ENCODE peak calls at places on chromosomes 3 and 15, in seven cellular contexts. T is WTC11, H is choroid plexus epithelial cell, O is retinal pigment epithelial cell, J is tibial nerve, W is lower lobe of right lung, Z is BE2C. I is an unnamed sample.

GRCh38 chr15:84894743-84895425 is 10.4 kb downstream of the SLC28A1 start:
- DNase-seq in T (no peak), H (no peak), O (no peak), J (no peak), W (no peak), Z (no peak), I (no peak)

GRCh38 chr3:66450389-66451022 is 50.3 kb downstream of the LRIG1 start:
- DNase-seq in T (no peak), H (peak; percentile 76), O (no peak), J (peak; percentile 76), W (no peak), Z (no peak), I (no peak)

GRCh38 chr15:50256188-50257041 is 9.1 kb downstream of the HDC start:
- DNase-seq in T (no peak), H (peak; percentile 78), O (no peak), J (no peak), W (no peak), Z (no peak), I (no peak)

GRCh38 chr3:150183619-150184425 is 213.1 kb upstream of the PFN2 start:
- DNase-seq in T (peak; percentile 72), H (peak; percentile 88), O (no peak), J (peak; percentile 50), W (peak; percentile 62), Z (peak; percentile 75), I (no peak)

GRCh38 chr3:72601983-72602382 is 246.3 kb downstream of the SHQ1 start:
- DNase-seq in T (no peak), H (no peak), O (no peak), J (no peak), W (no peak), Z (no peak), I (no peak)

GRCh38 chr15:92162657-92163056 is 231.0 kb upstream of the ST8SIA2 start:
- DNase-seq in T (no peak), H (no peak), O (no peak), J (no peak), W (no peak), Z (no peak), I (no peak)

GRCh38 chr15:68781766-68782588 is 38.7 kb downstream of the ANP32A start:
- DNase-seq in T (no peak), H (no peak), O (no peak), J (peak; percentile 57), W (peak; percentile 74), Z (no peak), I (peak; percentile 34)

GRCh38 chr3:151154566-151154965 is 48.5 kb downstream of the GPR171 start:
- DNase-seq in T (no peak), H (no peak), O (no peak), J (no peak), W (no peak), Z (no peak), I (no peak)

GRCh38 chr3:11154036-11154952 is at the start of gene HRH1:
- DNase-seq in T (peak; percentile 29), H (no peak), O (no peak), J (no peak), W (no peak), Z (no peak), I (no peak)

GRCh38 chr15:43513550-43513949 is 3.9 kb upstream of the MAP1A start:
- DNase-seq in T (no peak), H (no peak), O (no peak), J (no peak), W (no peak), Z (no peak), I (no peak)

GRCh38 chr3:112308151-112308911 is 14.3 kb upstream of the SLC9C1 start:
- DNase-seq in T (no peak), H (peak; percentile 94), O (peak; percentile 8), J (no peak), W (no peak), Z (peak; percentile 73), I (no peak)

GRCh38 chr15:45091581-45091980 is 22.4 kb downstream of the DUOX2 start:
- DNase-seq in T (no peak), H (no peak), O (no peak), J (no peak), W (no peak), Z (no peak), I (no peak)

GRCh38 chr15:57861805-57862586 is 155.5 kb downstream of the POLR2M start:
- DNase-seq in T (no peak), H (peak; percentile 82), O (peak; percentile 20), J (no peak), W (no peak), Z (no peak), I (no peak)

GRCh38 chr15:31523655-31524049 is 197.0 kb downstream of the KLF13 start:
- DNase-seq in T (no peak), H (no peak), O (no peak), J (no peak), W (no peak), Z (no peak), I (no peak)

GRCh38 chr3:152308475-152308844 is 39.7 kb downstream of the MBNL1 start:
- DNase-seq in T (no peak), H (no peak), O (no peak), J (no peak), W (no peak), Z (no peak), I (no peak)

GRCh38 chr15:59963925-59964324 is 40.2 kb upstream of the FOXB1 start:
- DNase-seq in T (no peak), H (no peak), O (no peak), J (no peak), W (no peak), Z (no peak), I (no peak)

GRCh38 chr3:81173514-81173913 is 587.9 kb downstream of the GBE1 start:
- DNase-seq in T (peak; percentile 15), H (peak; percentile 56), O (no peak), J (no peak), W (no peak), Z (peak; percentile 16), I (no peak)

GRCh38 chr3:46427929-46428833 is 21.1 kb downstream of the CCRL2 start:
- DNase-seq in T (no peak), H (no peak), O (no peak), J (no peak), W (no peak), Z (no peak), I (no peak)
- TF ChIP-seq CTCF in T (no peak), H (no peak), O (no peak), J (no peak), W (no peak), Z (no peak), I (no peak)

GRCh38 chr3:45131201-45131600 is 15.0 kb downstream of the CDCP1 start:
- DNase-seq in T (no peak), H (peak; percentile 48), O (no peak), J (no peak), W (no peak), Z (no peak), I (no peak)

GRCh38 chr3:45135959-45136358 is 10.2 kb downstream of the CDCP1 start:
- DNase-seq in T (no peak), H (peak; percentile 55), O (no peak), J (no peak), W (no peak), Z (no peak), I (no peak)

GRCh38 chr3:45130476-45130875 is 15.7 kb downstream of the CDCP1 start:
- DNase-seq in T (no peak), H (no peak), O (no peak), J (no peak), W (no peak), Z (no peak), I (no peak)

GRCh38 chr3:45134758-45135521 is 11.2 kb downstream of the CDCP1 start:
- DNase-seq in T (no peak), H (peak; percentile 69), O (no peak), J (no peak), W (no peak), Z (no peak), I (no peak)

GRCh38 chr3:45132568-45133211 is 13.5 kb downstream of the CDCP1 start:
- DNase-seq in T (no peak), H (no peak), O (no peak), J (no peak), W (no peak), Z (no peak), I (no peak)
- TF ChIP-seq CTCF in T (no peak), H (no peak), O (no peak), J (no peak), W (no peak), Z (no peak), I (no peak)

GRCh38 chr3:37812497-37812896 is 49.2 kb upstream of the CTDSPL start:
- DNase-seq in T (no peak), H (peak; percentile 69), O (no peak), J (peak; percentile 34), W (no peak), Z (no peak), I (no peak)

GRCh38 chr3:37811625-37812356 is 49.9 kb upstream of the CTDSPL start:
- DNase-seq in T (no peak), H (no peak), O (no peak), J (no peak), W (no peak), Z (no peak), I (no peak)

GRCh38 chr3:37816271-37816670 is 45.4 kb upstream of the CTDSPL start:
- DNase-seq in T (no peak), H (peak; percentile 58), O (no peak), J (no peak), W (no peak), Z (no peak), I (no peak)

GRCh38 chr3:37813403-37813802 is 48.3 kb upstream of the CTDSPL start:
- DNase-seq in T (no peak), H (no peak), O (no peak), J (no peak), W (no peak), Z (no peak), I (no peak)

DNA sequence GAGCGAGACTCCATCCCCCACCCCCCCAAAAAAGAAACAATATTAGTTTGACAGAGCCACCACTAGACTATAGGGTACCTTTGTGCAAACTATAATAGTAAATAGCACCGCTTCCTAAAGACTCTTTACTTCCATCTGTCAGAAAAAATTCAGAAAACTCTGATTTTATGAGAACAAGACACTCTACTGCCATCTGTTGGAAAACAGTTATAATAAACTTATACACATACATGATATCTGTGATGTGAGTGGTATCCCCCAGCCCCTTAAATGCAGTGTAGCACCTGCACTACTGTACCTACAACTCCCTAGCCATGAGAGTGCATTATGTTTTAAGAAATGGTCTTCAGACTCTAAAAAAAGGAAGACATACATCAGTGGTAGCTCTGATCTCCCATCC is 47.1 kb upstream of the CTDSPL start:
- DNase-seq in T (no peak), H (peak; percentile 50), O (no peak), J (no peak), W (no peak), Z (no peak), I (no peak)
- TF ChIP-seq CTCF in T (no peak), H (peak; percentile 23), O (peak; percentile 22), J (peak; percentile 28), W (no peak), Z (peak; percentile 19), I (no peak)

DNA sequence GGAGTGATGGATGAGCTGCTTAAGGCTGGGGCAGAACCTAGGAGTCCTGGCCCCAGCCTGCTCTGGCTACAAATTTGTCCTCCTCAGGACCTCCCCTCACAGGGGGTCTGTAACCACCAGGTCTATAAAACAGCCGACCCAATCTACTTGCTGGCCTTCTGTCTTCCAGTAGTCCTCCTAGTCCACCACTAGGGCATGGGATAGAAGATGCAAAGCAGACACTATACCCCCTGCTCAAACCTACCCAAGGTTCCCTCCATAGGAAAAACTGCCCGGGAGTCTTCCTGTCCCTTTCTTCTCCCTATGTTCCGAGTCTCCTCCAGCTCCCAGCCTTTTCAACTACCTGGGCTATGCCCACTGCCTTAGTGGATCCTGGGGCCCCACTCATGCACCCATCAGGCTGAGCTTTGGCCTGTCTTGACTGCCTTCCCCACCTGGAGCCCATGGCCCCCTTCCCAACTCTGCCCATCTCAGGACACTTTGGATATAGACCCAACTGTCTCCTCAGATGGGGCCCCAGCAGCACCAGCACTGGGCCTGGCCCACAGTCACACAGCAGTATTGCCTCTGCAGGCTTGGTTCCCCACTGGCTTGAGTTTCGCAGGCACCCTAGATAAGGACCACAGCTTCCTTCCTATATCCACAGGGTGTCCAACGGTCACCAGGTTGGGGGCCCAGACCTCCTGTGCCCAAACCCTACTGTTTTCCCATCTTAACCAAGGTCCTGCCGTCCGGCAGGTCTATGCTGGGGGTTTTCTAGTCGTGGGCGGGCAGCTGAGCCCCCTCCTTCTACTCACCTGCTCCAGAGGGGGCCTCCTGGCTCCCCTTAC is 1.1 kb downstream of the HYAL3 start:
- DNase-seq in T (no peak), H (peak; percentile 26), O (no peak), J (no peak), W (peak; percentile 53), Z (no peak), I (no peak)
- TF ChIP-seq CTCF in T (no peak), H (peak; percentile 42), O (peak; percentile 5), J (no peak), W (no peak), Z (no peak), I (no peak)

I was measured in natural killer cell.